ENCODE peak calls at places on chromosomes 2 and 18, in ten cellular contexts. G is NCI-H1092; Z is SK-MEL-5; S is omental fat pad; P is activated CD8-positive, alpha-beta memory T cell treated with anti-CD3 and anti-CD28 coated beads, Interleukin-2, amount 10 ng/mL, durations not matched to agents 7 days and 5 days; K is germinal center; X is activated T-helper 1 cell treated with anti-CD3 and anti-CD28 coated beads, Interleukin-2, amount 50 U/mL, for 16 hours; L is amniotic stem cell; I is activated naive CD4-positive, alpha-beta T cell treated with anti-CD3 and anti-CD28 coated beads, Interleukin-2, amount 50 U/mL, for 72 hours; M is amygdala. W is an unnamed sample.

GRCh38 chr2:60391250-60392013 is 162.0 kb downstream of the BCL11A start:
- DNase-seq in G (no peak), Z (no peak), S (no peak), P (no peak), K (no peak), X (no peak), L (no peak), I (no peak), M (no peak), W (no peak)

GRCh38 chr2:120298173-120298835 is 45.7 kb downstream of the RALB start:
- DNase-seq in G (no peak), Z (no peak), S (no peak), P (no peak), K (no peak), X (no peak), L (no peak), I (no peak), M (no peak), W (no peak)

GRCh38 chr2:15173506-15173905 is 387.6 kb downstream of the NBAS start:
- DNase-seq in G (no peak), Z (no peak), S (no peak), P (no peak), K (no peak), X (no peak), L (no peak), I (peak), M (no peak), W (no peak)

GRCh38 chr2:7987992-7988391 is 693.9 kb upstream of the ID2 start:
- DNase-seq in G (no peak), Z (no peak), S (no peak), P (no peak), K (no peak), X (no peak), L (no peak), I (no peak), M (no peak), W (no peak)

GRCh38 chr18:59961086-59961485 is 61.3 kb downstream of the PMAIP1 start:
- DNase-seq in G (no peak), Z (no peak), S (no peak), P (no peak), K (peak), X (no peak), L (no peak), I (no peak), M (no peak), W (no peak)

GRCh38 chr2:118842687-118843491 is 4.6 kb downstream of the EN1 start:
- DNase-seq in G (no peak), Z (no peak), S (no peak), P (no peak), K (no peak), X (no peak), L (no peak), I (no peak), M (no peak), W (no peak)

GRCh38 chr2:236717719-236718118 is 148.1 kb downstream of the ACKR3 start:
- DNase-seq in G (no peak), Z (no peak), S (no peak), P (no peak), K (no peak), X (no peak), L (no peak), I (no peak), M (no peak), W (no peak)

GRCh38 chr2:235831755-235832154 is 336.4 kb downstream of the GBX2 start:
- DNase-seq in G (no peak), Z (no peak), S (no peak), P (no peak), K (no peak), X (no peak), L (no peak), I (no peak), M (no peak), W (no peak)

GRCh38 chr2:199811360-199811759 is 39.6 kb downstream of the FTCDNL1 start:
- DNase-seq in G (no peak), Z (no peak), S (no peak), P (no peak), K (no peak), X (no peak), L (no peak), I (no peak), M (no peak), W (no peak)

GRCh38 chr18:45168883-45169585 is 446.2 kb upstream of the SLC14A2 start:
- DNase-seq in G (no peak), Z (peak), S (no peak), P (no peak), K (no peak), X (no peak), L (no peak), I (no peak), M (no peak), W (no peak)

GRCh38 chr2:201182650-201183372 is at the start of gene CASP10:
- DNase-seq in G (no peak), Z (peak), S (no peak), P (peak), K (no peak), X (no peak), L (no peak), I (no peak), M (no peak), W (peak)

GRCh38 chr18:31424383-31424988 is 23.1 kb upstream of the DSG3 start:
- DNase-seq in G (no peak), Z (peak), S (no peak), P (no peak), K (no peak), X (no peak), L (no peak), I (peak), M (no peak), W (peak)